ENCODE peak calls at places on chromosome 15, in five cellular contexts. J, R, E, S and T are unnamed samples.
A peak's percentile ranks its signal among the peaks of the same experiment; 100 is the strongest.

GRCh38 chr15:33119263-33119662 is 75.3 kb downstream of the FMN1 start:
- DNase-seq in S (no peak), R (no peak), J (no peak), E (no peak), T (no peak)

GRCh38 chr15:73804421-73804820 is 51.3 kb upstream of the INSYN1 start:
- DNase-seq in R (peak; percentile 22), J (no peak), E (no peak), S (no peak), T (no peak)

GRCh38 chr15:83656943-83657528 is 3.1 kb downstream of the ADAMTSL3 start:
- DNase-seq in E (no peak), R (no peak), J (no peak), S (no peak), T (no peak)

GRCh38 chr15:59953392-59953883 is 50.7 kb upstream of the FOXB1 start:
- DNase-seq in E (no peak), J (no peak), S (no peak), R (no peak), T (no peak)

GRCh38 chr15:48868549-48868948 is 9.4 kb upstream of the EID1 start:
- DNase-seq in E (no peak), S (no peak), J (no peak), R (no peak), T (no peak)

GRCh38 chr15:80636675-80637074 is 58.4 kb upstream of the ABHD17C start:
- DNase-seq in S (no peak), J (no peak), E (no peak), R (peak; percentile 32), T (no peak)

GRCh38 chr15:68699124-68699880 is 120.5 kb downstream of the CORO2B start:
- DNase-seq in J (peak; percentile 47), E (no peak), R (peak; percentile 58), S (no peak), T (no peak)

GRCh38 chr15:57297163-57297593 is 79.1 kb upstream of the CGNL1 start:
- DNase-seq in S (peak; percentile 18), J (no peak), R (no peak), E (no peak), T (no peak)

GRCh38 chr15:94036156-94036555 is 195.2 kb upstream of the MCTP2 start:
- DNase-seq in E (no peak), J (no peak), S (no peak), R (peak; percentile 10), T (no peak)

GRCh38 chr15:56971571-56971970 is 53.1 kb downstream of the TCF12 start:
- DNase-seq in R (no peak), S (no peak), E (no peak), J (no peak), T (no peak)

DNA sequence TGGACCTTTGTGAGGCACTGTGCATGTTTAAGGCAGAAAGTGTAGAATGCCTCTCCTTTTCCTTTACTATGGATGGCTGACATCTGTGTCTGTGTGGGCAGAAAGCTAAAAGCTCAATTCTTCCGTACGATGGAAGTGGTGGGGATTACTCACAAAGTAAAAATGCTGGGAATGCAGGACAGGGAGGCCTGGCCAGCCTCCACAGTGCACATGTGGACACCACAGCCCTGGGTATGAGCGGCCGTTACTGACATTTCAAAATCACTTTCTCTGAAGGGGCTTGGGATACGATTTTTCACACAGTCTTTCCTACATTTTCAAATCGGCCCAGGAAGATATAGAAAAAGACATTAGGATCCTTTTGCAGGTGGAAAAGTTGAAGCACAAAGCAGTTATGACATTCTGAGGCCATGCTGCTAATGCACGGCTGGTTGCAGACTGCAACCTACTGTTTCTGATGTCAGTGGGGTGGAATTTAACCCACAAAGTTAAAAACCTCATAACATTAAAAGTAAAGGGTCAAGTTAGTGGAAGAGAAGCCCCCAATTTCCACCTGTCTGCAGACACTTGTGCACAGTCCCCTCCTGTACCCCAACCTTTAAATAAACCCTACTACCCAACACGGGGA is 27.9 kb downstream of the EHD4 start:
- DNase-seq in S (no peak), J (no peak), R (peak; percentile 35), E (no peak), T (no peak)
- H3K4me1 ChIP-seq in S (no peaks in the 10 kb centered on the region), J (no peaks in the 10 kb centered on the region), R (peaks cover 21% of the 10 kb centered on the region), E (peaks cover 39% of the 10 kb centered on the region), T (no peaks in the 10 kb centered on the region)

GRCh38 chr15:51160484-51160883 is 65.8 kb upstream of the TNFAIP8L3 start:
- DNase-seq in R (no peak), S (no peak), E (no peak), J (no peak), T (no peak)

GRCh38 chr15:51155906-51156305 is 61.2 kb upstream of the TNFAIP8L3 start:
- DNase-seq in E (no peak), S (no peak), J (no peak), R (no peak), T (no peak)

GRCh38 chr15:51156957-51157356 is 62.3 kb upstream of the TNFAIP8L3 start:
- DNase-seq in S (no peak), R (no peak), E (no peak), J (no peak), T (no peak)

GRCh38 chr15:51155016-51155580 is 60.4 kb upstream of the TNFAIP8L3 start:
- DNase-seq in S (no peak), J (no peak), R (no peak), E (no peak), T (no peak)
- H3K36me3 ChIP-seq in S (no peaks in the 10 kb centered on the region), J (no peaks in the 10 kb centered on the region), R (no peaks in the 10 kb centered on the region), E (no peaks in the 10 kb centered on the region), T (no peaks in the 10 kb centered on the region)

GRCh38 chr15:66716668-66717025 is 14.6 kb downstream of the SMAD6 start:
- DNase-seq in S (no peak), R (no peak), J (no peak), E (no peak), T (no peak)
- H3K4me1 ChIP-seq in S (peaks cover 47% of the 10 kb centered on the region), R (peaks cover 34% of the 10 kb centered on the region), J (peaks cover 6% of the 10 kb centered on the region), E (peaks cover 16% of the 10 kb centered on the region), T (peaks cover 17% of the 10 kb centered on the region)

DNA sequence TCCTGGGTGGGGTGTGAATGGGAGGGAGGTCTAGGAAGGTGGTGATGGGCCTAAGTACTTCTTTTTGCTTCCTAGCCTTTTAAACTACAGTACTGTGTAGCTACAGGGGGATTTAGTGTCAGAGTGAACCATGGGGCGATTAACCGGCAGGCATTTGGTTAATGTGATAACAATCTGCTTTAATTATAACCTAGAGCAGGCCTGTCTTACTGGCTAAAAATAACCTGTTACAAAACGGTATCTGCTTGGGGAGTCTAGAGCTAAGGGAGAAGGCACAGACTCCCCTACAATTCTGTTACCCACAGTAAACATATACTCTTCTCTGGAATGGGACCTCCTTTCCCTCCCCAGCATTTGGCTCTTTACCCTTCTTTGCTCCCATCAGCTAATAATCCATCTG is 85.4 kb downstream of the RBPMS2 start:
- DNase-seq in S (no peak), E (no peak), J (no peak), R (no peak), T (no peak)
- H3K36me3 ChIP-seq in S (peaks cover 63% of the 10 kb centered on the region), E (peaks cover 12% of the 10 kb centered on the region), J (peaks cover 82% of the 10 kb centered on the region), R (peaks cover 12% of the 10 kb centered on the region), T (peaks cover 43% of the 10 kb centered on the region)